ENCODE peak calls at places on chromosome 7, in six cellular contexts. W is GM19239; B is neuronal stem cell; U is psoas muscle; V is Calu3; Y is stimulated activated CD4-positive, alpha-beta T cell treated with anti-CD3 and anti-CD28 coated beads, TNF-alpha, amount 100 ng/mL, for 1 hour. I is an unnamed sample.

GRCh38 chr7:9711259-9711658 is 1262.4 kb upstream of the PHF14 start:
- DNase-seq in V (no peak), B (no peak), Y (no peak), U (no peak), W (no peak), I (no peak)

GRCh38 chr7:11648980-11649379 is 183.0 kb downstream of the THSD7A start:
- DNase-seq in U (no peak), V (no peak), B (no peak), Y (no peak), W (no peak), I (no peak)

GRCh38 chr7:39073432-39073831 is 95.7 kb downstream of the POU6F2 start:
- DNase-seq in W (no peak), Y (no peak), V (no peak), U (no peak), B (peak; percentile 50), I (no peak)

GRCh38 chr7:5699467-5699866 is 82.0 kb downstream of the RNF216 start:
- DNase-seq in W (no peak), V (no peak), Y (no peak), B (no peak), U (no peak), I (no peak)

GRCh38 chr7:150383710-150384397 is 4.7 kb downstream of the ZNF775 start:
- DNase-seq in B (peak; percentile 94), W (no peak), V (no peak), Y (no peak), U (no peak), I (no peak)

GRCh38 chr7:130189281-130189782 is 15.9 kb downstream of the TMEM209 start:
- DNase-seq in B (no peak), U (no peak), W (no peak), V (no peak), Y (no peak), I (no peak)

GRCh38 chr7:157623556-157623955 is 286.8 kb downstream of the DNAJB6 start:
- DNase-seq in W (no peak), V (no peak), U (no peak), Y (no peak), B (no peak), I (no peak)

GRCh38 chr7:19362099-19362498 is 216.9 kb upstream of the FERD3L start:
- DNase-seq in W (no peak), Y (no peak), V (no peak), B (no peak), U (no peak), I (no peak)

GRCh38 chr7:134832367-134832766 is 52.9 kb downstream of the CALD1 start:
- DNase-seq in U (no peak), B (no peak), V (no peak), Y (no peak), W (no peak), I (no peak)

GRCh38 chr7:64045301-64046040 is at the start of gene ZNF727:
- DNase-seq in Y (no peak), U (peak; percentile 83), W (no peak), V (no peak), B (no peak), I (no peak)

GRCh38 chr7:37038706-37039105 is 314.4 kb upstream of the AOAH start:
- DNase-seq in B (no peak), W (no peak), V (no peak), Y (no peak), U (no peak), I (no peak)

GRCh38 chr7:82705831-82706230 is 262.3 kb upstream of the CACNA2D1 start:
- DNase-seq in V (no peak), B (no peak), Y (no peak), U (no peak), W (no peak), I (no peak)

GRCh38 chr7:65354263-65354662 is 19.4 kb upstream of the ZNF92 start:
- DNase-seq in W (no peak), Y (no peak), U (no peak), V (no peak), B (no peak), I (no peak)

GRCh38 chr7:124084024-124084423 is 51.2 kb upstream of the TMEM229A start:
- DNase-seq in V (no peak), U (no peak), Y (no peak), B (no peak), W (no peak), I (no peak)

GRCh38 chr7:103447073-103447960 is 1.3 kb upstream of the SLC26A5 start:
- DNase-seq in B (peak; percentile 54), W (peak; percentile 76), Y (no peak), U (no peak), V (peak; percentile 60), I (peak; percentile 39)

GRCh38 chr7:25093268-25093802 is 31.7 kb downstream of the CYCS start:
- DNase-seq in Y (no peak), B (peak; percentile 57), V (peak; percentile 99), U (peak; percentile 73), W (peak; percentile 56), I (peak; percentile 83)

GRCh38 chr7:42222119-42222518 is 14.9 kb downstream of the GLI3 start:
- DNase-seq in B (no peak), U (no peak), V (no peak), Y (no peak), W (no peak), I (no peak)

GRCh38 chr7:116216956-116217570 is 6.7 kb downstream of the TES start:
- DNase-seq in Y (no peak), V (no peak), W (no peak), U (no peak), B (no peak), I (no peak)

I was measured in activated CD4-positive, alpha-beta memory T cell treated with anti-CD3 and anti-CD28 coated beads, Interleukin-2, amount 10 ng/mL, durations not matched to agents 7 days and 5 days.